ENCODE peak calls at places on chromosomes 5 and 9, in four cellular contexts. H, W, N and U are unnamed samples.

GRCh38 chr5:142644640-142645361 is 41.1 kb downstream of the FGF1 start:
- DNase-seq in H (peak), W (no peak), N (no peak), U (peak)

GRCh38 chr5:172778223-172778814 is 7.3 kb upstream of the DUSP1 start:
- DNase-seq in H (no peak), W (no peak), N (peak), U (peak)

GRCh38 chr9:100589582-100589981 is 11.7 kb downstream of the CAVIN4 start:
- DNase-seq in H (no peak), W (no peak), N (no peak), U (peak)

GRCh38 chr5:162209005-162209605 is 141.5 kb downstream of the GABRG2 start:
- DNase-seq in H (no peak), W (peak), N (no peak), U (no peak)

GRCh38 chr5:172407241-172407691 is 47.1 kb downstream of the SH3PXD2B start:
- DNase-seq in H (no peak), W (no peak), N (no peak), U (peak)

GRCh38 chr5:179181988-179182387 is 121.8 kb downstream of the ZNF354C start:
- DNase-seq in H (no peak), W (no peak), N (no peak), U (no peak)

GRCh38 chr5:92560698-92561361 is 1020.2 kb downstream of the NR2F1-AS1 start:
- DNase-seq in H (no peak), W (peak), N (no peak), U (no peak)

GRCh38 chr9:99824378-99825157 is 2.9 kb downstream of the NR4A3 start:
- DNase-seq in H (peak), W (no peak), N (peak), U (peak)

GRCh38 chr5:142342128-142342981 is 17.5 kb upstream of the SPRY4 start:
- DNase-seq in H (no peak), W (no peak), N (peak), U (no peak)

GRCh38 chr9:89943309-89943708 is 338.5 kb downstream of the GADD45G start:
- DNase-seq in H (no peak), W (no peak), N (no peak), U (no peak)

GRCh38 chr5:138391859-138392386 is 39.4 kb downstream of the KDM3B start:
- DNase-seq in H (no peak), W (no peak), N (no peak), U (no peak)

GRCh38 chr9:130860458-130861316 is 25.6 kb downstream of the ABL1 start:
- DNase-seq in H (no peak), W (no peak), N (peak), U (peak)

GRCh38 chr5:157126-157715 is 34.1 kb upstream of the LRRC14B start:
- DNase-seq in H (no peak), W (no peak), N (no peak), U (no peak)

GRCh38 chr5:112534564-112534963 is 115.5 kb upstream of the EPB41L4A start:
- DNase-seq in H (no peak), W (no peak), N (no peak), U (peak)

GRCh38 chr5:161167001-161167765 is 315.2 kb upstream of the ATP10B start:
- DNase-seq in H (no peak), W (no peak), N (no peak), U (no peak)

GRCh38 chr5:175464414-175465233 is 13.7 kb upstream of the SFXN1 start:
- DNase-seq in H (peak), W (no peak), N (peak), U (peak)

GRCh38 chr5:60821488-60822284 is 22.4 kb downstream of the ELOVL7 start:
- DNase-seq in H (no peak), W (no peak), N (no peak), U (no peak)

DNA sequence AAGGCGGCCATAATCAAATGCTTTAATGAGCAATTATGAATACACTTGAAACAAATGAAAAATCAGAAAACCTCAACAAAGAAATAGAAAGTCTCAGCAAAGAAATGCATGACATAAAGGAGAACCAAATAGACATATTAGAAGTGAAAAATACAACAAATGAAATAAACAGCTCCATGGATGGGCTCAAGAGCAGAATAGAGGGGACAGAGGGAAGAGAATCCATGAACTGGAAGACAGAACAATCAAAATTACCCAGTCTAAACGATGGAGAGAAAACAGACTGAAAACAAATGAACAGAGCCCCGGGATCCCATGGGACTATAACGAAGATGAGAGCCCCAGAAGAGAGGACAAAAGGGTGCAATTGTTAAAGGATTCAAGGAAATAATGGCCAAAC is 6.6 kb upstream of the WWC1 start:
- DNase-seq in H (no peak), W (no peak), N (no peak), U (no peak)
- TF ChIP-seq POLR2A in H (no peak), W (no peak), N (no peak), U (no peak)

GRCh38 chr5:50766967-50767366 is 100.5 kb downstream of the PARP8 start:
- DNase-seq in H (no peak), W (no peak), N (no peak), U (no peak)
- H3K4me2 ChIP-seq in H (no peak), W (no peak), N (no peak), U (no peak)

GRCh38 chr5:115460476-115460875 is 84.1 kb downstream of the FEM1C start:
- DNase-seq in H (peak), W (no peak), N (no peak), U (peak)

GRCh38 chr5:115465416-115465815 is 79.2 kb downstream of the FEM1C start:
- DNase-seq in H (no peak), W (no peak), N (no peak), U (no peak)

GRCh38 chr5:115461093-115461492 is 83.5 kb downstream of the FEM1C start:
- DNase-seq in H (no peak), W (no peak), N (no peak), U (no peak)

GRCh38 chr5:115461506-115462290 is 82.9 kb downstream of the FEM1C start:
- DNase-seq in H (peak), W (no peak), N (no peak), U (peak)

GRCh38 chr5:115463985-115464384 is 80.6 kb downstream of the FEM1C start:
- DNase-seq in H (no peak), W (no peak), N (no peak), U (no peak)
- TF ChIP-seq JUN in H (no peak), W (no peak), N (no peak), U (no peak)

DNA sequence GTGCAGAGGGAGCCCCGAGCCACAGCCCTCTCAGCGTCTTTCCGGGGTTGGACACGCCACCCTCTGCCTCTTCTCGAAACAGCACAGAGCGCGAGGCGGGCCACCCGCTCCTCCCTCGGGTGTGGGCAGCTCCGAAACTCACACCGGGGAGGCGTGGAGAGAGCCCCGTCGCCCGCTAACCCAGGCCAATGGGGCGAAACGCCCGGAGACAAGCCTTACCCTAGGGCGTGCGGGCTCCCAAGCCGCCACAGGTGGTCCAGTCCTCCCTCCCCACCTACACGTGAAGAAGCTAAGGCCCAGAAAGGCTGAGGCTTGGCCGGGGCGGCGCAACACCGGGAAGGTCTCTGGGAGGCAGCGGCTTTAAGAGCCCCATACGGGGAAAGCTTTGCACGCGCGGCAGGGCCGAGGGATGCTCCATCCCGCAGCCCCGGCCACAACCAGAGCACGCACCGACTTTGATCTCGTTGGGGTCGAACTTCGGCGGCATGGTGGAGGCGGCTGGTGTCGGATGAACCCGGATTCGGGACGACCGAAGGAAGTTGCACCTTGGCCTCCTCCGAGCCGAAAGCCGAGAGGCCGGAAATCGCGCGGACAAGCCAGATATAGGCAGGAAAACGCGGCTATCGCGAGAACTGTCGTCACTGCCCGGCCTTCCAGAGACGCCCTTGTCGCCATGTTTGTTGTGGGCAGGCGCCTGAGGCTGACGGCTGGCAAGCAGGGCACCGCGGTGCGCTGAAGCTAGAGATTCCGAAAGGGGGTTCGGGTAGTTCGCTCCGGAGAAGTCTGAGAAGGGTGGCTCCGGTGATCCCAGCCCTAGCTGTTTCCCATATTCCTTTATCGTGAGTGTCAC is at the start of the genes LRSAM1 and RPL12:
- DNase-seq in H (peak), W (peak), N (peak), U (peak)
- TF ChIP-seq POLR2A in H (peak), W (peak), N (peak), U (peak)

GRCh38 chr9:123342247-123342646 is 13.8 kb upstream of the CRB2 start:
- DNase-seq in H (no peak), W (no peak), N (no peak), U (no peak)

GRCh38 chr9:123337971-123338370 is 18.0 kb upstream of the CRB2 start:
- DNase-seq in H (no peak), W (no peak), N (no peak), U (no peak)

GRCh38 chr9:123338710-123339665 is 17.0 kb upstream of the CRB2 start:
- DNase-seq in H (no peak), W (no peak), N (peak), U (peak)

GRCh38 chr9:123336959-123337358 is 19.0 kb upstream of the CRB2 start:
- DNase-seq in H (no peak), W (no peak), N (no peak), U (no peak)

GRCh38 chr9:123339666-123340414 is 16.2 kb upstream of the CRB2 start:
- DNase-seq in H (no peak), W (no peak), N (no peak), U (no peak)
- H3K4me2 ChIP-seq in H (no peak), W (no peak), N (peak), U (no peak)

DNA sequence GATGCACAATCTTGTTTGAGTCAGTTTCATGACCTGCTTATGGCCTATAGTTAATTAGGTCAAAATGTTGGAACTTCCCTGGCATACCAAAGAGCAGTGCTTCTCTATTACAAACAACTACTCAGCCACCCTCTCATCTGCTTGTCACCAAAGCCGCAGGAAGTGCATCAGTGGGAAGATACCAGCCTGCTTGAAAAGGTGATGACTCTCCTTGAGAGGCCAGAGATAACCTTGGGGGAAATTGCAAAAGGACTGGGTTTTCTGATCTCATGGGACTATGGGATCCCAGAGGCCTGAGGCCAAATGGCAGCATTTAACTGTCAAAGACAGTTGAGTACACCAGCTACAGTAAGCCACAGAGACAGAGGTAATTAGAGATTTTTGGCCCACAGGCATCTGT is 69.9 kb downstream of the C9orf57 start:
- DNase-seq in H (no peak), W (no peak), N (no peak), U (no peak)
- TF ChIP-seq JUN in H (no peak), W (no peak), N (no peak), U (no peak)

GRCh38 chr5:134225780-134226440 is at the start of gene PPP2CA:
- DNase-seq in H (peak), W (peak), N (peak), U (peak)
- TF ChIP-seq POLR2A in H (peak), W (peak), N (peak), U (peak)

GRCh38 chr9:72974501-72974900 is 21.6 kb upstream of the ALDH1A1 start:
- DNase-seq in H (no peak), W (no peak), N (no peak), U (no peak)
- H3K4me2 ChIP-seq in H (no peak), W (no peak), N (no peak), U (no peak)

GRCh38 chr5:75622564-75622963 is 11.3 kb downstream of the ANKDD1B start:
- DNase-seq in H (no peak), W (no peak), N (no peak), U (no peak)
- TF ChIP-seq JUN in H (no peak), W (no peak), N (no peak), U (no peak)

GRCh38 chr9:132669636-132670358 is at the start of gene DDX31:
- DNase-seq in H (peak), W (no peak), N (peak), U (peak)
- TF ChIP-seq POLR2A in H (peak), W (peak), N (peak), U (peak)